ENCODE peak calls at places on chromosomes 13 and 19, in nine cellular contexts. N is EH; U is left cardiac atrium; C is stimulated activated CD4-positive, alpha-beta T cell treated with anti-CD3 and anti-CD28 coated beads, Interleukin-15, amount 100 ng/mL, for 24 hours; E is omental fat pad; T is thoracic aorta; X is naive B cell; R is HFFc6; Q is T-helper 1 cell. P is an unnamed sample.

GRCh38 chr13:43232866-43233265 is 209.5 kb downstream of the DNAJC15 start:
- DNase-seq in Q (no peak), T (no peak), R (peak), C (no peak), E (no peak), N (peak), X (no peak), U (no peak), P (no peak)

GRCh38 chr19:40662925-40663711 is 27.3 kb downstream of the NUMBL start:
- DNase-seq in Q (peak), U (peak), N (peak), X (peak), E (peak), T (peak), C (peak), R (peak), P (peak)

GRCh38 chr19:19040417-19040816 is 7.0 kb downstream of the ARMC6 start:
- DNase-seq in N (peak), R (peak), C (no peak), X (no peak), E (no peak), U (peak), Q (no peak), T (peak), P (no peak)

GRCh38 chr19:897442-898039 is 4.3 kb downstream of the RNU6-9 start:
- DNase-seq in R (no peak), U (no peak), Q (no peak), X (no peak), E (no peak), C (no peak), N (no peak), T (no peak), P (no peak)

GRCh38 chr19:9075064-9075964 is 11.5 kb upstream of the OR1M1 start:
- DNase-seq in C (peak), E (peak), T (peak), Q (no peak), U (peak), R (peak), X (no peak), N (peak), P (no peak)

GRCh38 chr19:48249502-48250014 is 6.2 kb downstream of the CARD8 start:
- DNase-seq in N (no peak), U (peak), C (peak), E (no peak), Q (peak), R (no peak), X (peak), T (no peak), P (peak)

GRCh38 chr13:60226507-60226906 is 62.8 kb upstream of the DIAPH3 start:
- DNase-seq in U (no peak), N (peak), R (peak), X (no peak), E (no peak), C (no peak), Q (no peak), T (no peak), P (no peak)

GRCh38 chr19:39768811-39769210 is 9.8 kb upstream of the LEUTX start:
- DNase-seq in R (no peak), X (no peak), N (no peak), Q (no peak), T (no peak), C (no peak), E (no peak), U (no peak), P (no peak)

GRCh38 chr19:38434549-38435051 is 1.1 kb downstream of the RYR1 start:
- DNase-seq in N (no peak), Q (no peak), E (no peak), X (no peak), R (no peak), T (no peak), U (no peak), C (no peak), P (no peak)

GRCh38 chr13:41459754-41460111 is 2.4 kb downstream of the RGCC start:
- DNase-seq in X (no peak), U (no peak), C (peak), E (no peak), R (no peak), T (no peak), N (no peak), Q (no peak), P (no peak)

GRCh38 chr13:50078512-50079277 is 63.5 kb downstream of the KCNRG start:
- DNase-seq in R (no peak), N (no peak), X (no peak), E (no peak), Q (no peak), U (no peak), T (no peak), C (no peak), P (no peak)

GRCh38 chr19:34173145-34173956 is 1.0 kb downstream of the LSM14A start:
- DNase-seq in X (peak), N (peak), T (no peak), E (no peak), C (peak), R (peak), U (peak), Q (no peak), P (no peak)

GRCh38 chr19:45881909-45882528 is 3.9 kb downstream of the IRF2BP1 start:
- DNase-seq in E (no peak), C (no peak), X (no peak), U (no peak), R (no peak), Q (no peak), N (no peak), T (no peak), P (no peak)

GRCh38 chr19:18322318-18322758 is 538 bp downstream of the LSM4 start:
- DNase-seq in C (peak), Q (no peak), R (peak), E (no peak), N (peak), T (no peak), U (peak), X (no peak), P (no peak)

GRCh38 chr13:27952931-27953670 is 16.0 kb downstream of the CDX2 start:
- DNase-seq in C (no peak), X (no peak), R (no peak), N (no peak), T (no peak), U (no peak), E (no peak), Q (no peak), P (no peak)

GRCh38 chr13:99237981-99238662 is 20.1 kb downstream of the GPR18 start:
- DNase-seq in C (peak), U (no peak), N (no peak), R (no peak), T (no peak), E (no peak), Q (no peak), X (no peak), P (no peak)

GRCh38 chr19:34732548-34733255 is 1.3 kb upstream of the ZNF181 start:
- DNase-seq in U (peak), Q (no peak), R (no peak), E (no peak), T (no peak), C (no peak), N (no peak), X (no peak), P (no peak)

GRCh38 chr13:48567521-48568331 is 34.8 kb upstream of the RCBTB2 start:
- DNase-seq in X (no peak), C (no peak), N (peak), E (no peak), T (no peak), U (no peak), Q (no peak), R (no peak), P (peak)

GRCh38 chr19:40610396-40611064 is 9.4 kb downstream of the LTBP4 start:
- DNase-seq in N (no peak), Q (peak), E (no peak), U (peak), T (no peak), R (no peak), X (peak), C (peak), P (no peak)

GRCh38 chr19:18425515-18426415 is 6.6 kb downstream of the SSBP4 start:
- DNase-seq in Q (no peak), U (peak), R (peak), X (no peak), T (no peak), E (no peak), N (peak), C (no peak), P (no peak)

GRCh38 chr19:45820413-45821102 is 5.5 kb upstream of the RSPH6A start:
- DNase-seq in X (no peak), U (no peak), R (no peak), T (no peak), E (no peak), Q (no peak), N (no peak), C (no peak), P (no peak)

GRCh38 chr19:3821857-3822364 is 35.7 kb upstream of the MATK start:
- DNase-seq in U (peak), X (peak), R (no peak), C (peak), E (peak), N (peak), Q (peak), T (no peak), P (peak)

GRCh38 chr13:85266771-85267170 is 532.4 kb downstream of the SLITRK6 start:
- DNase-seq in E (no peak), Q (no peak), C (no peak), U (no peak), X (no peak), R (no peak), N (peak), T (no peak), P (no peak)

GRCh38 chr13:97028441-97029299 is 34.4 kb upstream of the OXGR1 start:
- DNase-seq in X (peak), C (peak), R (peak), Q (no peak), U (peak), T (no peak), N (peak), E (peak), P (peak)

GRCh38 chr19:30226464-30227070 is 145.6 kb upstream of the ZNF536 start:
- DNase-seq in C (no peak), Q (no peak), R (no peak), T (no peak), U (no peak), X (no peak), E (no peak), N (no peak), P (no peak)

GRCh38 chr19:44904426-44904994 is 1.1 kb upstream of the APOE start:
- DNase-seq in N (no peak), E (no peak), C (peak), X (no peak), U (no peak), T (no peak), R (no peak), Q (no peak), P (no peak)

GRCh38 chr19:3176715-3177501 is 1.7 kb upstream of the S1PR4 start:
- DNase-seq in R (peak), Q (peak), X (peak), N (peak), U (no peak), E (no peak), C (peak), T (no peak), P (peak)

GRCh38 chr19:23409392-23410048 is 14.2 kb upstream of the ZNF91 start:
- DNase-seq in E (no peak), C (no peak), T (no peak), U (no peak), X (no peak), Q (no peak), R (no peak), N (no peak), P (no peak)

GRCh38 chr13:98476538-98476966 is 100.4 kb downstream of the STK24 start:
- DNase-seq in E (no peak), R (peak), Q (peak), U (peak), T (no peak), X (peak), C (peak), N (peak), P (peak)

P was measured in memory B cell.